ENCODE peak calls at places on chromosomes 4 and X, in ten cellular contexts. H is choroid plexus epithelial cell, B is RWPE1, I is BJ, A is nephron progenitor cell, U is fibroblast of pulmonary artery, Z is fibroblast of lung, Y is lower lobe of right lung, V is fibroblast of the aortic adventitia, R is GM12864. O is an unnamed sample.
A peak's percentile ranks its signal among the peaks of the same experiment; 100 is the strongest.

GRCh38 chr4:155734065-155734464 is 24.8 kb upstream of the GUCY1B1 start:
- DNase-seq in H (peak; percentile 31), B (no peak), I (no peak), A (no peak), U (peak; percentile 13), Z (peak; percentile 10), Y (no peak), V (no peak), R (no peak), O (no peak)

GRCh38 chrX:100928660-100929613 is at the start of gene XKRX:
- DNase-seq in H (no peak), B (peak; percentile 38), I (no peak), A (peak; percentile 69), U (no peak), Z (peak; percentile 18), Y (peak; percentile 75), V (no peak), R (no peak), O (peak; percentile 25)

GRCh38 chrX:118652717-118653116 is 74.7 kb upstream of the IL13RA1 start:
- DNase-seq in H (no peak), B (no peak), I (no peak), A (no peak), U (peak; percentile 43), Z (peak; percentile 20), Y (no peak), V (peak; percentile 55), R (no peak), O (no peak)

GRCh38 chrX:118756111-118756510 is 28.7 kb downstream of the IL13RA1 start:
- DNase-seq in H (peak; percentile 38), B (no peak), I (no peak), A (no peak), U (peak; percentile 38), Z (peak; percentile 24), Y (no peak), V (peak; percentile 45), R (no peak), O (no peak)

GRCh38 chr4:152448038-152448437 is 87.9 kb downstream of the FBXW7 start:
- DNase-seq in H (no peak), B (no peak), I (no peak), A (no peak), U (no peak), Z (no peak), Y (no peak), V (no peak), R (no peak), O (no peak)

GRCh38 chr4:2179717-2180116 is 62.2 kb downstream of the HAUS3 start:
- DNase-seq in H (no peak), B (no peak), I (no peak), A (no peak), U (no peak), Z (no peak), Y (peak; percentile 53), V (no peak), R (no peak), O (no peak)

GRCh38 chr4:13793020-13793710 is 165.6 kb upstream of the BOD1L1 start:
- DNase-seq in H (no peak), B (no peak), I (no peak), A (no peak), U (peak; percentile 6), Z (peak; percentile 4), Y (no peak), V (peak; percentile 29), R (no peak), O (no peak)

GRCh38 chrX:145817666-145818521 is at the start of gene SLITRK2:
- DNase-seq in H (no peak), B (no peak), I (no peak), A (peak; percentile 51), U (no peak), Z (no peak), Y (no peak), V (no peak), R (no peak), O (no peak)

GRCh38 chr4:108107729-108108382 is 60.9 kb downstream of the LEF1 start:
- DNase-seq in H (no peak), B (no peak), I (no peak), A (no peak), U (no peak), Z (no peak), Y (no peak), V (no peak), R (no peak), O (no peak)

GRCh38 chr4:176538217-176538925 is 218.6 kb downstream of the SPCS3 start:
- DNase-seq in H (peak; percentile 88), B (peak; percentile 69), I (peak; percentile 74), A (no peak), U (peak; percentile 86), Z (peak; percentile 95), Y (no peak), V (peak; percentile 93), R (no peak), O (no peak)

GRCh38 chrX:96394566-96394965 is 290.1 kb upstream of the DIAPH2 start:
- DNase-seq in H (peak; percentile 10), B (no peak), I (no peak), A (no peak), U (no peak), Z (no peak), Y (no peak), V (no peak), R (no peak), O (no peak)

GRCh38 chr4:170853422-170854021 is 763.8 kb upstream of the AADAT start:
- DNase-seq in H (peak; percentile 78), B (peak; percentile 34), I (no peak), A (peak; percentile 72), U (peak; percentile 25), Z (peak; percentile 3), Y (peak; percentile 41), V (peak; percentile 19), R (peak; percentile 3), O (peak; percentile 30)

GRCh38 chr4:76615999-76616398 is 181.0 kb downstream of the SHROOM3 start:
- DNase-seq in H (peak; percentile 44), B (no peak), I (no peak), A (no peak), U (no peak), Z (no peak), Y (no peak), V (no peak), R (no peak), O (no peak)

GRCh38 chr4:147589586-147589985 is 27.6 kb upstream of the TMEM184C start:
- DNase-seq in H (peak; percentile 51), B (no peak), I (no peak), A (peak; percentile 9), U (no peak), Z (no peak), Y (no peak), V (no peak), R (no peak), O (no peak)

GRCh38 chr4:25421819-25422511 is 44.9 kb downstream of the ANAPC4 start:
- DNase-seq in H (no peak), B (no peak), I (no peak), A (no peak), U (no peak), Z (no peak), Y (no peak), V (no peak), R (no peak), O (no peak)

GRCh38 chrX:155115174-155115830 is 44.0 kb downstream of the BRCC3 start:
- DNase-seq in H (no peak), B (no peak), I (no peak), A (no peak), U (no peak), Z (no peak), Y (no peak), V (no peak), R (no peak), O (no peak)

GRCh38 chrX:140050906-140051305 is 85.6 kb upstream of the CXorf66 start:
- DNase-seq in H (peak; percentile 30), B (peak; percentile 1), I (no peak), A (no peak), U (peak; percentile 10), Z (peak; percentile 4), Y (no peak), V (peak; percentile 28), R (no peak), O (no peak)

GRCh38 chr4:65242156-65242846 is 428.0 kb downstream of the EPHA5 start:
- DNase-seq in H (no peak), B (no peak), I (no peak), A (no peak), U (no peak), Z (no peak), Y (peak; percentile 27), V (no peak), R (no peak), O (no peak)

GRCh38 chr4:65241257-65241997 is 428.9 kb downstream of the EPHA5 start:
- DNase-seq in H (no peak), B (no peak), I (no peak), A (no peak), U (no peak), Z (no peak), Y (peak; percentile 28), V (no peak), R (no peak), O (no peak)
- TF ChIP-seq CTCF in H (no peak), B (no peak), I (no peak), A (no peak), U (no peak), Z (no peak), Y (no peak), V (no peak), R (no peak), O (no peak)

GRCh38 chr4:54165438-54165837 is 63.7 kb upstream of the PDGFRA start:
- DNase-seq in H (peak; percentile 92), B (peak; percentile 78), I (peak; percentile 92), A (no peak), U (peak; percentile 93), Z (peak; percentile 98), Y (no peak), V (peak; percentile 95), R (no peak), O (no peak)
- TF ChIP-seq CTCF in H (peak; percentile 20), B (no peak), I (no peak), A (no peak), U (no peak), Z (peak; percentile 4), Y (no peak), V (peak; percentile 12), R (no peak), O (no peak)

GRCh38 chr4:101086801-101087586 is 260.3 kb downstream of the PPP3CA start:
- DNase-seq in H (no peak), B (no peak), I (no peak), A (no peak), U (no peak), Z (no peak), Y (no peak), V (no peak), R (no peak), O (no peak)
- TF ChIP-seq CTCF in H (peak; percentile 45), B (no peak), I (no peak), A (no peak), U (peak; percentile 26), Z (no peak), Y (no peak), V (no peak), R (peak; percentile 28), O (no peak)

DNA sequence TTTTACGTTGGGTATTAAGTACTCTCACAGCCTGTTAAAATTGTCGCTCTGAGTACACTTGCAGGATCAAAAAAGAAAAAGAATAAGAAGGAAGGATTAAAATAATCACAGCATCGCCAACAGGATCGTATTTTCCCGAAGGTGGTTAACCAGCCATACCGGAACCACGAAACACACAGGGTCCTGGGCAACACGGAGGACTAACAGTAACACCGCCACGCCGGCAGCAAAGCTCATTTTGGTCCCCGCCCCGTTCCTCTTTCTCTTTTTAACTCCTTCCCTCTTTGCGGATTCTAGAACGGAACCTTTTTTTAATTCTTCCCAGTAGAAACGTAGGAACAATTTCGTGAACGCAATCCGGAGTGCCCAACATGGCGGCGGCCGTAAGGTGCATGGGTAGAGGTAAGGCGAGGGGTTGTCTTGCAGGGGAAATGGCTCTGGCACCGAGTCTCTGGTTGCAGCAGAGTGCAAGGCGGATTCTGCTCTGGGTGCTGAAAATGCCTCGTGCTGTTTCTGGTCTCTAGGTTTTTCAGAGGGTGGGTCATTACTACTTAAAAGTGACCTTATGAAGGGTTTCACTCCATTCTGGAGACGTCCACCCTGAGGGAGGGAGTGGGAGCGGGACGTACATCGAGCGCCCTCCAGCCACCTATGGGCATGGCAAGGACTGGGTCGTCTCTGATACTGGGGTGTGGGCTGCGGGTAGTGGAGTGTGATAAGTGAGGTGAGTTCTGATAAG is at the start of gene MRPL1:
- DNase-seq in H (peak; percentile 98), B (peak; percentile 89), I (peak; percentile 77), A (peak; percentile 76), U (peak; percentile 98), Z (peak; percentile 94), Y (peak; percentile 93), V (peak; percentile 98), R (peak; percentile 85), O (peak; percentile 75)
- TF ChIP-seq CTCF in H (no peak), B (no peak), I (no peak), A (no peak), U (no peak), Z (no peak), Y (no peak), V (peak; percentile 1), R (no peak), O (peak; percentile 4)